ENCODE peak calls at places on chromosomes 5 and 9, in six cellular contexts. One of them, this sample, is unnamed.

GRCh38 chr5:53246042-53246836 is 136.7 kb upstream of the MOCS2 start:
- DNase-seq in transverse colon: no peak
- DNase-seq in HL-60: no peak
- DNase-seq in K562: peak
- DNase-seq in SK-N-SH: no peak
- DNase-seq in stomach: no peak
- DNase-seq in this sample: no peak

GRCh38 chr5:89471115-89471514 is 588.1 kb upstream of the MEF2C start:
- DNase-seq in SK-N-SH: no peak
- DNase-seq in K562: no peak
- DNase-seq in transverse colon: no peak
- DNase-seq in stomach: no peak
- DNase-seq in HL-60: no peak
- DNase-seq in this sample: no peak

GRCh38 chr5:23507278-23507685 is at the start of gene PRDM9:
- DNase-seq in SK-N-SH: peak
- DNase-seq in HL-60: no peak
- DNase-seq in stomach: no peak
- DNase-seq in K562: peak
- DNase-seq in transverse colon: peak
- DNase-seq in this sample: peak

GRCh38 chr9:12996971-12997370 is 222.2 kb downstream of the LURAP1L start:
- DNase-seq in stomach: no peak
- DNase-seq in SK-N-SH: no peak
- DNase-seq in HL-60: no peak
- DNase-seq in K562: no peak
- DNase-seq in transverse colon: no peak
- DNase-seq in this sample: no peak

GRCh38 chr5:1386274-1386717 is 41.4 kb upstream of the CLPTM1L start:
- DNase-seq in SK-N-SH: peak
- DNase-seq in K562: no peak
- DNase-seq in stomach: peak
- DNase-seq in HL-60: peak
- DNase-seq in transverse colon: peak
- DNase-seq in this sample: no peak

GRCh38 chr5:67115804-67116203 is 80.8 kb downstream of the CD180 start:
- DNase-seq in HL-60: no peak
- DNase-seq in transverse colon: no peak
- DNase-seq in stomach: no peak
- DNase-seq in SK-N-SH: no peak
- DNase-seq in K562: no peak
- DNase-seq in this sample: no peak

GRCh38 chr5:19734706-19735240 is 253.2 kb downstream of the CDH18 start:
- DNase-seq in HL-60: no peak
- DNase-seq in K562: no peak
- DNase-seq in stomach: no peak
- DNase-seq in SK-N-SH: no peak
- DNase-seq in transverse colon: no peak
- DNase-seq in this sample: no peak

GRCh38 chr9:116096853-116097252 is 56.7 kb upstream of the PAPPA start:
- DNase-seq in stomach: no peak
- DNase-seq in K562: no peak
- DNase-seq in SK-N-SH: no peak
- DNase-seq in transverse colon: no peak
- DNase-seq in HL-60: no peak
- DNase-seq in this sample: no peak

GRCh38 chr9:80690340-80690939 is 998.9 kb downstream of the TLE1 start:
- DNase-seq in K562: no peak
- DNase-seq in SK-N-SH: no peak
- DNase-seq in stomach: no peak
- DNase-seq in HL-60: peak
- DNase-seq in transverse colon: no peak
- DNase-seq in this sample: no peak

GRCh38 chr5:160333726-160334125 is 21.4 kb upstream of the CCNJL start:
- DNase-seq in SK-N-SH: no peak
- DNase-seq in K562: no peak
- DNase-seq in HL-60: no peak
- DNase-seq in stomach: no peak
- DNase-seq in transverse colon: no peak
- DNase-seq in this sample: peak

GRCh38 chr5:170508660-170509322 is 5.0 kb downstream of the KCNIP1 start:
- DNase-seq in SK-N-SH: no peak
- DNase-seq in transverse colon: no peak
- DNase-seq in HL-60: no peak
- DNase-seq in K562: peak
- DNase-seq in stomach: no peak
- DNase-seq in this sample: no peak

DNA sequence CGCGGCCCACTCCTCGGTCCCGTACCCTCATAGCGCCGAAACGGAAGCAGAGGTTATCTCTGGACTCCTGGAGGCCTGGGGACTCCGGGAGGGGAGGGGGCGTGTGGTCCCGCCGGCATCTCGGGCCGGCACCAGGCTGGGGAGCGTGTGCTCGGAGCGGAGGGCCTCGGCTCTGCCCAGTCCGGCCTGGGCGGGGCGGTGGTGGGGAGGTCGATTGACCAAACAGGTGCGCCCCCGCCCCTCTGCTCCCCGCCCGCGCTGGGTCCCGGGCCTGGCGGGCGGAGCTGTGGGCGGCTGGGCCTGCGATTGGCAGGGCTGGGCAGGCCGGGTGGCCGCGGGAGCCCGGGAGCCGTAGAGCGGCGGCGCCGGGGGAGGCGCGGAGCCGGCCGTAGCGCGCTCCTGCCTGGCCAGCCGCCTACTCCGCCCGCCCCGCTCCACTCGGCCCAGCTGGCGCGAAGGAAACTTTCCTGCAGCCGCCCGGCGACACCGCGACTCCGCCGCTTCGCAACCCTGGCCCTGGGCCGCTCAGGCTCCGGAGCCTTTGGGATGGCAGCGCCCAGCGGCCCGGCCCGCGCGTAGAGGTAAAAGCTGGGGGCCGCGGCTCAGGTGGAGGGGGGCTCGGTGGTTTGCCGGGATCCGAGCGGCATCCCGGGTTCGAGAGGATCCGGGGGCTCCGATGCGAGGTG is 52.1 kb upstream of the DAB2IP start:
- DNase-seq in transverse colon: peak
- DNase-seq in SK-N-SH: peak
- DNase-seq in K562: no peak
- DNase-seq in HL-60: no peak
- DNase-seq in stomach: peak
- DNase-seq in this sample: peak
- TF ChIP-seq POLR2AphosphoS5 in transverse colon: no peak
- TF ChIP-seq POLR2AphosphoS5 in SK-N-SH: no peak
- TF ChIP-seq POLR2AphosphoS5 in K562: no peak
- TF ChIP-seq POLR2AphosphoS5 in HL-60: no peak
- TF ChIP-seq POLR2AphosphoS5 in stomach: peak
- TF ChIP-seq POLR2AphosphoS5 in this sample: peak

GRCh38 chr5:168683927-168684295 is 104.7 kb upstream of the PANK3 start:
- DNase-seq in K562: no peak
- DNase-seq in HL-60: no peak
- DNase-seq in SK-N-SH: no peak
- DNase-seq in stomach: no peak
- DNase-seq in transverse colon: no peak
- DNase-seq in this sample: no peak

GRCh38 chr5:168679515-168679920 is 100.3 kb upstream of the PANK3 start:
- DNase-seq in stomach: peak
- DNase-seq in transverse colon: peak
- DNase-seq in K562: peak
- DNase-seq in SK-N-SH: peak
- DNase-seq in HL-60: peak
- DNase-seq in this sample: peak

GRCh38 chr5:168681556-168682183 is 102.5 kb upstream of the PANK3 start:
- DNase-seq in SK-N-SH: no peak
- DNase-seq in K562: no peak
- DNase-seq in transverse colon: no peak
- DNase-seq in HL-60: no peak
- DNase-seq in stomach: no peak
- DNase-seq in this sample: no peak

GRCh38 chr5:168683247-168683926 is 104.2 kb upstream of the PANK3 start:
- DNase-seq in K562: peak
- DNase-seq in transverse colon: no peak
- DNase-seq in HL-60: peak
- DNase-seq in SK-N-SH: no peak
- DNase-seq in stomach: no peak
- DNase-seq in this sample: no peak

DNA sequence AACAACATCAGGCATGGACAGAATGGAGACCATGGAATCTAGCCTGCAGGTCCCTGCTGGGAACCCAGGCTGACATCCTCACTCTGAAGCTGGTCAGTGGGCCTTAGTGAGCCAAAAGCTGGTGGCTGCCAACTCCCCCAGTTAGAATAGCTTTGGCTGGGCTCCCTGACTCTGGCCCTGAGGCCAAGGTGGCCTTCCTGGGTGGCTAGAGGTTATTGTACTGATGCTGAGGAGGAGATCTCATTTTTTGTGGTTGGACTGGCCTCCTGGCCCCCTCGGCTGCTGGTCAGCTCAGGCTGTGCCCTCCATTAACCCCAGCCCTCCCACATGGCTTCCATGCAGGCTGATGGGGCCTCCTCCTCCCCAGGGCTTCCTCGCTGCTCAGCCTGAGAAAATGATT is 101.2 kb upstream of the PANK3 start:
- DNase-seq in K562: no peak
- DNase-seq in stomach: no peak
- DNase-seq in HL-60: no peak
- DNase-seq in transverse colon: no peak
- DNase-seq in SK-N-SH: no peak
- DNase-seq in this sample: no peak
- TF ChIP-seq POLR2AphosphoS5 in K562: no peak
- TF ChIP-seq POLR2AphosphoS5 in stomach: no peak
- TF ChIP-seq POLR2AphosphoS5 in HL-60: no peak
- TF ChIP-seq POLR2AphosphoS5 in transverse colon: no peak
- TF ChIP-seq POLR2AphosphoS5 in SK-N-SH: no peak
- TF ChIP-seq POLR2AphosphoS5 in this sample: no peak

GRCh38 chr5:149432861-149433462 is 53.9 kb upstream of the IL17B start:
- DNase-seq in K562: no peak
- DNase-seq in SK-N-SH: no peak
- DNase-seq in transverse colon: no peak
- DNase-seq in stomach: no peak
- DNase-seq in HL-60: no peak
- DNase-seq in this sample: no peak

GRCh38 chr5:149435015-149435376 is 55.9 kb upstream of the IL17B start:
- DNase-seq in SK-N-SH: no peak
- DNase-seq in transverse colon: no peak
- DNase-seq in K562: no peak
- DNase-seq in stomach: no peak
- DNase-seq in HL-60: no peak
- DNase-seq in this sample: peak

GRCh38 chr5:149435660-149436059 is 56.6 kb upstream of the IL17B start:
- DNase-seq in HL-60: no peak
- DNase-seq in stomach: no peak
- DNase-seq in K562: no peak
- DNase-seq in SK-N-SH: no peak
- DNase-seq in transverse colon: no peak
- DNase-seq in this sample: peak

GRCh38 chr5:149433524-149434131 is 54.5 kb upstream of the IL17B start:
- DNase-seq in transverse colon: no peak
- DNase-seq in K562: no peak
- DNase-seq in stomach: no peak
- DNase-seq in HL-60: peak
- DNase-seq in SK-N-SH: no peak
- DNase-seq in this sample: peak

DNA sequence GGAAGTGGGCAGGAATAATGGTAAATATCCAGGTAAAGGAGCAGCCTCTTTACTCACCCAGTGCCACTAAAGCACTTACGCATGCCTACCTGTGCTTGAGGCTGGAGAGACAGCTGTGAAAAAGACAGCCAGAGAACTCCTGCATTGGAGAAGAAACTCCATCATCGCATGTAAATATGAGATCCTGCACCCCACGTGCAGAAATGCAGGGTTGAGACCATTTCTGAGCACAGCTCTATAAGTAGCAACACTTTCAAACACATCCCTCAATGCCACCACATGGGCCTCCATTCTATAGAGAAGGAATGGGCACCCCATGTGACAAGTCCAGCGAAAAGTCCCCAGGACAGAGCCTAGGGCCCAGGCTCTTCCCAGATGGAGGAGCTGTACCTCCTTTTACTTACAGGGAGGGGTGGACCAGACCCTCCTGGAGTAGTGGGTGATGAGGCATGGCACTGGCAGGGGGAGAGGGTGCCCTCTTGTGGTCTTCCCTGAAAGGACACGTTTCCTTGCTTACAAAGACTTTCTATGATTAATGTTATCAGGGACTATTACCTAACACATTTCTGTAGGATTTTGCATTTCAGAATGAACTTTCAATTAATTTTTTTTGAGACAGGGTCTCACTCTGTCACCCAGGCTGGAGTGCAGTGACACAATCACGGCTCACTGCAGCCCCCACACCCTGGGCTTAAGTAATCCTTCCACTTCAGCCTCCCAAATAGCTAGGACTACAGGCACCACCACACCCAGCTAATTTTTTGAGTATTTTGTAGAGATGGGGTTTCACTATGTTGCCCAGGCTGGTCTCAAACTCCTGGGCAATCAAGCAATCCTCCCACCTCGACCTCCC is 55.3 kb upstream of the IL17B start:
- DNase-seq in HL-60: peak
- DNase-seq in transverse colon: peak
- DNase-seq in stomach: peak
- DNase-seq in K562: peak
- DNase-seq in SK-N-SH: peak
- DNase-seq in this sample: peak
- TF ChIP-seq POLR2AphosphoS5 in HL-60: no peak
- TF ChIP-seq POLR2AphosphoS5 in transverse colon: no peak
- TF ChIP-seq POLR2AphosphoS5 in stomach: peak
- TF ChIP-seq POLR2AphosphoS5 in K562: no peak
- TF ChIP-seq POLR2AphosphoS5 in SK-N-SH: peak
- TF ChIP-seq POLR2AphosphoS5 in this sample: peak

GRCh38 chr9:94166237-94167054 is 82.2 kb downstream of the PTPDC1 start:
- DNase-seq in HL-60: peak
- DNase-seq in SK-N-SH: peak
- DNase-seq in K562: peak
- DNase-seq in stomach: peak
- DNase-seq in transverse colon: peak
- DNase-seq in this sample: peak
- TF ChIP-seq POLR2AphosphoS5 in HL-60: peak
- TF ChIP-seq POLR2AphosphoS5 in SK-N-SH: peak
- TF ChIP-seq POLR2AphosphoS5 in K562: peak
- TF ChIP-seq POLR2AphosphoS5 in stomach: peak
- TF ChIP-seq POLR2AphosphoS5 in transverse colon: no peak
- TF ChIP-seq POLR2AphosphoS5 in this sample: peak